ENCODE peak calls at places on chromosome 7, in seven cellular contexts. A is AG09309, G is heart left ventricle, O is transverse colon, H is dorsolateral prefrontal cortex, D is endothelial cell, S is astrocyte of the cerebellum. T is an unnamed sample.

GRCh38 chr7:54901840-54902239 is 117.0 kb upstream of the EGFR start:
- DNase-seq in H (no peak), S (no peak), O (no peak), D (no peak), A (no peak), G (no peak), T (no peak)

GRCh38 chr7:84194484-84195260 is at the start of gene SEMA3A:
- DNase-seq in S (peak), O (peak), G (no peak), D (peak), H (no peak), A (peak), T (peak)

GRCh38 chr7:66413379-66414114 is 208.4 kb downstream of the TPST1 start:
- DNase-seq in G (peak), A (no peak), H (peak), O (peak), S (peak), D (peak), T (peak)

GRCh38 chr7:85426487-85426960 is 239.7 kb upstream of the SEMA3D start:
- DNase-seq in H (no peak), A (no peak), S (no peak), O (no peak), D (no peak), G (no peak), T (no peak)

GRCh38 chr7:85191383-85191782 is 4.5 kb upstream of the SEMA3D start:
- DNase-seq in A (no peak), O (no peak), D (no peak), G (no peak), S (peak), H (no peak), T (no peak)

GRCh38 chr7:23864984-23865383 is 155.0 kb downstream of the STK31 start:
- DNase-seq in D (no peak), O (no peak), A (peak), H (no peak), S (no peak), G (no peak), T (no peak)

GRCh38 chr7:2483495-2483894 is 7.3 kb upstream of the GRIFIN start:
- DNase-seq in O (no peak), H (no peak), G (no peak), S (no peak), D (no peak), A (no peak), T (no peak)

GRCh38 chr7:106313456-106313891 is 28.7 kb upstream of the NAMPT start:
- DNase-seq in D (no peak), A (peak), O (no peak), S (peak), H (no peak), G (no peak), T (no peak)

GRCh38 chr7:22607180-22607579 is 107.2 kb upstream of the STEAP1B start:
- DNase-seq in O (no peak), S (no peak), G (no peak), A (no peak), H (no peak), D (no peak), T (no peak)

GRCh38 chr7:16091951-16092350 is 329.4 kb downstream of the CRPPA start:
- DNase-seq in G (no peak), H (no peak), S (no peak), D (no peak), O (no peak), A (no peak), T (no peak)

GRCh38 chr7:85682819-85683218 is 496.0 kb upstream of the SEMA3D start:
- DNase-seq in H (no peak), O (no peak), G (no peak), S (peak), D (no peak), A (no peak), T (no peak)

GRCh38 chr7:75639071-75639892 is 99.5 kb downstream of the HIP1 start:
- DNase-seq in H (peak), A (no peak), G (peak), O (peak), D (peak), S (no peak), T (peak)

DNA sequence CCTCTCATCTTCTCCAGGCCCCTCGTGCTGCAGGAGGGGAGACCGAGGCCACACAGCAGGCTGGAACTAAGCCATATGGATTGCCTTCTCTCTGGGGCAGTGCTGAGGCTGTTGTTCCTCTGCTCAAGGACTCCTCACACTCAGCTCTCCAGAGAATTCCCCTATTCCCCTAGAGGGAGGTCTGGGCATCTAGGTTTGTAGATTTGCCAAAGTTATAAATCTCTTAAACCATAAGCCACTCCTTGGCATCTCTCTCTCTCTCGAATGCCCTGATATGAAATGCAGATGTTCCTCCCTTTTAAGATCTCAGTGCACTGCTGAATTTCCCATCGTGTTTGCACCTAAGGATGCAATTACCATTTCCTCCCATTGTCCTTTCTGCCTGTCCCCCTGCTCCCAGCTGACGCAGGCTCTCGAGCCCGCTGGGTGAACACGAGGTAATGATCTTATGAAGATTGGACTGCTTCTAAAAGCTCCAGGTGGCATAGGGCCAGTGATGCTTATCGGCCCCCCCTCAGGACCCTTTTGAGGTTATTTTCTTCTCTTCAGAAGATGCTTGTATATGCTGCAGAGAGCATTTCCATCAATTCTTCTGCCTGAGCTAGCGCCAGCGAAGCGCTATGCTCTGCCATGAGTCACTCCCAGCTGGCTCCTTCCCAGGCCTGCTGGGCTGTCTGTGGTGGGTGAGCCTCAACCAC is 41.7 kb upstream of the AQP1 start:
- DNase-seq in A (no peak), S (peak), D (peak), H (no peak), O (no peak), G (peak), T (no peak)
- TF ChIP-seq CTCF in A (no peak), S (no peak), D (no peak), H (no peak), O (no peak), G (no peak), T (no peak)

GRCh38 chr7:111639894-111640293 is 77.6 kb upstream of the IMMP2L start:
- DNase-seq in H (no peak), A (no peak), G (no peak), S (no peak), O (no peak), D (no peak), T (no peak)
- TF ChIP-seq CTCF in H (no peak), A (no peak), G (no peak), S (no peak), O (no peak), D (no peak), T (no peak)

DNA sequence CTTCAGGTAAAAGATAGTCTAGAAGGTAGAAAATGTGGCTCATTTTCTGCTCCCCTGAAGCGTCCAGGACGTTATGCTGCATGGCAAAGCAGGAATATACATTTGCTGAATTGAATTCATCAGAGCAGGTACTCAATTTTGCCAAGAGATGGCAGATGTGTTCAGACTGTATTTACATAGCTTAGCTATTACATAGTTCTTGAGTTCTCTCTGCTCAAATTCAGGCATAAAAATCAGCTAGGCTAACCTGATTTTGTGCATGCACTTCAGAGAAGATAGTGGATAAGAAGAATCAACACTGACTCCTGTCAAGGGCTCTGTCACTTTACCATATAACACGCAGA is 209.2 kb upstream of the FAM3C start:
- DNase-seq in A (no peak), G (no peak), S (peak), O (no peak), H (no peak), D (no peak), T (no peak)
- TF ChIP-seq CTCF in A (no peak), G (no peak), S (peak), O (peak), H (no peak), D (no peak), T (no peak)

GRCh38 chr7:95476072-95476845 is 9.5 kb upstream of the ASB4 start:
- DNase-seq in D (no peak), O (no peak), H (no peak), A (no peak), S (peak), G (no peak), T (peak)

GRCh38 chr7:95481768-95482167 is 4.0 kb upstream of the ASB4 start:
- DNase-seq in G (no peak), D (no peak), H (no peak), S (no peak), A (no peak), O (no peak), T (no peak)

GRCh38 chr7:95479992-95480624 is 5.6 kb upstream of the ASB4 start:
- DNase-seq in A (no peak), S (no peak), H (no peak), G (no peak), D (no peak), O (no peak), T (no peak)

GRCh38 chr7:95476904-95477594 is 8.7 kb upstream of the ASB4 start:
- DNase-seq in A (no peak), H (peak), S (peak), D (peak), O (peak), G (peak), T (peak)

GRCh38 chr7:95478139-95479037 is 7.4 kb upstream of the ASB4 start:
- DNase-seq in G (no peak), D (peak), O (peak), S (peak), H (peak), A (no peak), T (peak)
- TF ChIP-seq CTCF in G (no peak), D (no peak), O (peak), S (peak), H (peak), A (peak), T (peak)

GRCh38 chr7:155698633-155699032 is 54.2 kb downstream of the RBM33 start:
- DNase-seq in H (no peak), A (no peak), O (no peak), D (no peak), G (no peak), S (no peak), T (no peak)

GRCh38 chr7:155699180-155699579 is 54.7 kb downstream of the RBM33 start:
- DNase-seq in S (no peak), G (no peak), D (no peak), O (no peak), H (no peak), A (no peak), T (no peak)

GRCh38 chr7:155700847-155701246 is 56.4 kb downstream of the RBM33 start:
- DNase-seq in A (no peak), O (peak), S (no peak), D (no peak), H (no peak), G (no peak), T (no peak)

GRCh38 chr7:155702616-155703015 is 58.2 kb downstream of the RBM33 start:
- DNase-seq in A (no peak), G (no peak), O (no peak), H (no peak), D (no peak), S (peak), T (no peak)

DNA sequence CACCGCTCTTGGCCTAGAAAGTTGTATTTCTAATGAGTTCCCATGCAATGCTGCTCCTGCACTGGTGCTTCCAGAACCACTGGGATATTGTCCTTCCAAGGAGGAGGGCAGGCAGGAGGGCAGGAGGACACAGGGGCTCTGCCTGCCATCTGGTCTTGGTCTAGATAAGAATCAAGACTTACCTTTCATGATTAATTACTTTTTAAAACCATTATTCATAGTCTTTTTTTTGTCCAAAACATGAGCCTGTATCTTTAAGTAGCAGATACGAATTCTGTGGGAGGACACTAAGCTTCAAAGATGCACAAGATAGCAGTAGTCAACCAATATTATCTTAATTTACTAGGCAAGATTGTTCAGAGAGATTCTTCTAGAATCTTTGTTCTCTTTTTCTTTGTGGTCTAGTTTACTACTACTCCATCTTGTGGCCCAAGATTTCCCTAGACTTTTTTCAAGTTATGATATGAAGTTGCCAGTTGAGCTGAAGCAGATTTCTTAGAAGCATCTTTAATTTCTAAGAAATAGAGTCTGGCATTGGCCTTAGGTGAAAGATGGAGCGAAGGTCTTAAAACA is 57.6 kb downstream of the RBM33 start:
- DNase-seq in S (no peak), D (no peak), H (no peak), O (no peak), G (no peak), A (no peak), T (no peak)
- TF ChIP-seq CTCF in S (peak), D (no peak), H (no peak), O (no peak), G (no peak), A (no peak), T (no peak)

GRCh38 chr7:29805031-29805430 is 1.3 kb upstream of the WIPF3 start:
- DNase-seq in O (no peak), A (no peak), D (no peak), H (no peak), S (no peak), G (no peak), T (no peak)

GRCh38 chr7:29808075-29808786 is 1.9 kb downstream of the WIPF3 start:
- DNase-seq in S (no peak), O (no peak), D (no peak), H (no peak), G (no peak), A (no peak), T (no peak)

GRCh38 chr7:29807179-29807841 is 1.0 kb downstream of the WIPF3 start:
- DNase-seq in O (peak), D (peak), H (peak), S (no peak), G (peak), A (no peak), T (peak)

GRCh38 chr7:29806793-29807178 is 478 bp downstream of the WIPF3 start:
- DNase-seq in G (peak), A (no peak), O (peak), D (no peak), S (no peak), H (no peak), T (no peak)

DNA sequence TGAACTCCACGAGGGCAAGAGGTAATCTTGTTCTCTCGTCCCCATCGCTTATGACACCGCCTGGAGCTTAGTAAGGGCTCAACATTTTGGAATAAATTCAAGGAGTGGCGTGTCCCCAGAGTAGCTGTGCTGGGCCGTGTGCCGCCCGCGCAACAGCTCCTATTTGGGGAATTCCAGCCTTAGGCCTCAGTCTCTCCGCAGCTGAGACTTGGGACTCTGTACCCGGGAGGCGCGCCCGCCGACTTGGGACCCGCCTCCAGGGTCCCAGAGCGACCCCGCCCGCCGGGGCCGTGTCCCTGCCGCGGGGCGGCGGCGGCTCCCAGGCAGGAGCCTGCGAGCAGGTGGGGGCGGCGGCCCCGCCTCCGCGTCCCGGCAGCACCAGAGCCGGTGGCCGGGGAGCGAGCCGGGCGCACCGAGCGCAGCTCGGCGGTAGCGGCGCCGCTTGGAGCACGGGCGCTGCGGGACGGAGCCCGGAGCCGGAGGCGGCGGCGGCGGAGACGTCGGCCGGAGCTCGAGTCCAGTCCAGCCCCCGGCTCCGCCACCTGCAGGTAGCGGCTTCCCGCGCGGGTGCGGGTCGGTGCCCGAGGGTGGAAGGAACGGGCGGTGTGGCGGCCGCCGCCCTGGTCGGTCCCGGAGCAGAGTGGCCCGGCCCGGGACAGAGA is at the start of gene WIPF3:
- DNase-seq in G (peak), D (peak), O (peak), S (no peak), A (no peak), H (peak), T (peak)
- TF ChIP-seq CTCF in G (peak), D (no peak), O (no peak), S (no peak), A (no peak), H (no peak), T (no peak)

GRCh38 chr7:43211276-43211675 is 98.8 kb downstream of the HECW1 start:
- DNase-seq in G (no peak), O (no peak), D (peak), S (no peak), A (no peak), H (no peak), T (no peak)
- TF ChIP-seq CTCF in G (no peak), O (no peak), D (no peak), S (peak), A (no peak), H (no peak), T (no peak)

GRCh38 chr7:28625446-28625845 is 213.1 kb downstream of the CREB5 start:
- DNase-seq in S (no peak), G (no peak), D (no peak), O (no peak), H (no peak), A (no peak), T (no peak)

GRCh38 chr7:28626191-28626590 is 213.9 kb downstream of the CREB5 start:
- DNase-seq in A (no peak), H (no peak), O (no peak), G (no peak), D (no peak), S (no peak), T (no peak)

GRCh38 chr7:28627263-28627653 is 214.9 kb downstream of the CREB5 start:
- DNase-seq in O (no peak), H (no peak), A (no peak), S (no peak), D (no peak), G (no peak), T (no peak)

GRCh38 chr7:28627869-28628268 is 215.6 kb downstream of the CREB5 start:
- DNase-seq in G (no peak), A (no peak), D (no peak), S (no peak), H (no peak), O (no peak), T (no peak)

GRCh38 chr7:28626629-28627262 is 214.4 kb downstream of the CREB5 start:
- DNase-seq in D (peak), H (no peak), G (no peak), O (no peak), S (no peak), A (no peak), T (peak)
- TF ChIP-seq CTCF in D (peak), H (peak), G (peak), O (peak), S (peak), A (peak), T (peak)